ENCODE peak calls at places on chromosomes 6 and 20, in six cellular contexts. N is ovary, Y is foreskin fibroblast, U is AG04450, F is upper lobe of right lung, S is fibroblast of lung. M is an unnamed sample.

GRCh38 chr20:55685425-55685824 is 319.9 kb downstream of the CBLN4 start:
- DNase-seq in N (no peak), F (no peak), U (no peak), S (no peak), Y (no peak), M (no peak)

GRCh38 chr20:13336308-13337089 is 115.4 kb downstream of the ISM1 start:
- DNase-seq in S (no peak), F (no peak), Y (peak; percentile 79), U (no peak), N (no peak), M (no peak)

GRCh38 chr20:56566621-56567020 is 33.6 kb downstream of the FAM209B start:
- DNase-seq in S (no peak), N (no peak), F (no peak), U (no peak), Y (peak; percentile 30), M (no peak)

GRCh38 chr6:29726795-29727194 is 3.6 kb downstream of the HLA-F start:
- DNase-seq in S (no peak), N (no peak), F (no peak), U (no peak), Y (no peak), M (no peak)

GRCh38 chr20:17897566-17898307 is 70.9 kb downstream of the SNX5 start:
- DNase-seq in N (no peak), F (no peak), U (no peak), S (no peak), Y (no peak), M (no peak)

GRCh38 chr6:134880487-134881190 is 69.3 kb downstream of the ALDH8A1 start:
- DNase-seq in Y (peak; percentile 69), S (peak; percentile 22), U (no peak), F (no peak), N (no peak), M (peak; percentile 48)

GRCh38 chr20:61744691-61745396 is 320.8 kb downstream of the TAF4 start:
- DNase-seq in U (peak; percentile 16), N (no peak), S (peak; percentile 62), F (no peak), Y (peak; percentile 3), M (no peak)

GRCh38 chr6:99490608-99491007 is 24.6 kb downstream of the USP45 start:
- DNase-seq in Y (no peak), S (no peak), U (no peak), F (no peak), N (no peak), M (no peak)

GRCh38 chr6:11804706-11805105 is 26.1 kb upstream of the ADTRP start:
- DNase-seq in Y (peak; percentile 24), U (no peak), F (no peak), N (no peak), S (no peak), M (no peak)

GRCh38 chr6:105882071-105882803 is 203.9 kb upstream of the PRDM1 start:
- DNase-seq in Y (peak; percentile 29), S (peak; percentile 26), F (no peak), N (no peak), U (peak; percentile 54), M (no peak)

GRCh38 chr6:142737368-142738060 is 207.5 kb downstream of the HIVEP2 start:
- DNase-seq in N (no peak), S (peak; percentile 83), U (no peak), F (no peak), Y (peak; percentile 86), M (no peak)

GRCh38 chr6:34056301-34056700 is 89.6 kb downstream of the GRM4 start:
- DNase-seq in U (no peak), Y (peak; percentile 85), F (peak; percentile 85), N (peak; percentile 64), S (peak; percentile 65), M (peak; percentile 46)

GRCh38 chr20:59627298-59627697 is 23.0 kb downstream of the PHACTR3 start:
- DNase-seq in F (no peak), U (no peak), S (no peak), N (no peak), Y (no peak), M (no peak)

GRCh38 chr6:139644821-139645220 is 270.4 kb upstream of the CITED2 start:
- DNase-seq in U (no peak), F (no peak), S (peak; percentile 31), Y (peak; percentile 52), N (peak; percentile 32), M (peak; percentile 32)

GRCh38 chr20:18541741-18542140 is 25.5 kb upstream of the SMIM26 start:
- DNase-seq in F (no peak), N (no peak), S (no peak), U (no peak), Y (peak; percentile 65), M (no peak)

GRCh38 chr20:38590682-38591483 is 9.9 kb downstream of the ADIG start:
- DNase-seq in S (no peak), F (no peak), U (no peak), Y (no peak), N (no peak), M (no peak)

GRCh38 chr20:47220161-47220582 is 136.3 kb downstream of the ZMYND8 start:
- DNase-seq in U (no peak), Y (peak; percentile 47), F (no peak), S (peak; percentile 41), N (no peak), M (no peak)

GRCh38 chr20:41175727-41176330 is 38.5 kb downstream of the PLCG1 start:
- DNase-seq in U (no peak), N (peak; percentile 9), F (no peak), Y (no peak), S (no peak), M (no peak)

GRCh38 chr20:10558635-10559187 is 115.1 kb downstream of the JAG1 start:
- DNase-seq in Y (peak; percentile 91), F (no peak), S (peak; percentile 94), N (no peak), U (peak; percentile 93), M (peak; percentile 71)

GRCh38 chr6:127933852-127934840 is 33.3 kb upstream of the THEMIS start:
- DNase-seq in U (no peak), S (no peak), Y (no peak), N (no peak), F (no peak), M (no peak)

GRCh38 chr20:35015863-35016193 is 60.2 kb downstream of the MYH7B start:
- DNase-seq in S (no peak), F (no peak), Y (no peak), N (no peak), U (no peak), M (no peak)

GRCh38 chr6:160755168-160755567 is 53.1 kb downstream of the PLG start:
- DNase-seq in F (no peak), U (no peak), S (no peak), N (no peak), Y (no peak), M (no peak)

GRCh38 chr6:169162968-169163903 is 90.4 kb downstream of the THBS2 start:
- DNase-seq in N (peak; percentile 69), S (peak; percentile 97), Y (peak; percentile 98), U (peak; percentile 70), F (no peak), M (peak; percentile 95)

DNA sequence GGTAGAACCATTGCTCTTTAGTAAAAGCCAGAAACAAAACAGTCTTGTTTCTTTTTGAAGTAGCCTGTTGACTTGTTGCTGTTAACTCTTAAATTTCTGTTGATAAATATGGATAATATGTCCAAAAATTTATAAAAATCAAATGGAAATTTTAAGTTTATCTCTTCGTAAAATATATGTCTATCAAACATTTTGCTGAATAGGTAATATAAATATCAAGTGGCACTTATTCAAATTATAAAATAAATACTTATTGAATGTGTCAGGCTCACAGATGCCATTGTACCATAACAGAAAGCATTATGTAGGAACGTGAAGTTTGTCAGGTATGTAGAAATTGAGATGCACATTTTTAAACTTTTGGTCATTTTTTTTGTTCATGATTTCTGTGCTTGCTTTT is 216.5 kb downstream of the ARID1B start:
- DNase-seq in S (no peak), F (no peak), N (no peak), U (no peak), Y (no peak), M (no peak)
- H3K4me3 ChIP-seq in S (no peak overlapping the region), F (no peak overlapping the region), N (no peak overlapping the region), U (no peak overlapping the region), Y (no peak overlapping the region), M (no peak overlapping the region)

DNA sequence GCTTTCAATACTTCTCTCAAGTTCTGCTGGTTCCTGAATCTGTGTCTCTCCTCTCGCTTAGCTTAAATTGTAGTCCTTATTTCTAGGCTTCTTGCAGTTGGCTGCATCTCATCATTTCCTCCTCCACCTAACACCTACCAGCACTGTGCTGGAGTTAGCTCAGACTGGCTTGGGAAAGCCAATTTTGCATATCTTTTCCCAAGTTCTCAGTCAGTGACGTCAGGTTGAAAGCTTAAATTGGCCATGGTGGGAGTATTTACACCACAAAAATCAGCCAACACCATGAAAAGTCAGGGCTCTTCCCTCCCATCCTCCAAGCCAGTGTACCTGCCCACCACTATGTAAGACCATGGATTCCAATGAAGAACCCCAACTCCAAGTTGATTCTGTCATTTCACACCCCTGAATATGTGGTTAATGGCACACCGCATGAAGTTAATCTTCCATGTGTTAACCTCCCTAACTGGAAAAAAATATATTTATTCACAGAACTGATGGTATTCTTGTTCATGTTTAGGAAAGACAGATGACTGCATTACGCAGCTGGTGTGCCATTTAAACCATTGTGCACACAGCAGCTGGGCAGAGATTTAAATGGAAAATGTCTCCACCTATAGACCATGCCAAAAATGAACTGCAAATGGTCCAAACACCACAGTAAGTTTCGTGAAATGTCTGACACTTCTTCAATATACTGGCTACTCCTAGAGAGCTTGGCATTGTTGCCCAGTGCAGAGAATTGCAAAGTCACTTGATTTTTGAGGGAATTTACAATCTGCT is 274.1 kb upstream of the MAP3K7 start:
- DNase-seq in Y (no peak), U (no peak), F (no peak), N (no peak), S (peak; percentile 3), M (no peak)
- TF ChIP-seq CTCF in Y (no peak), U (peak; percentile 13), F (no peak), N (no peak), S (peak; percentile 7), M (no peak)

DNA sequence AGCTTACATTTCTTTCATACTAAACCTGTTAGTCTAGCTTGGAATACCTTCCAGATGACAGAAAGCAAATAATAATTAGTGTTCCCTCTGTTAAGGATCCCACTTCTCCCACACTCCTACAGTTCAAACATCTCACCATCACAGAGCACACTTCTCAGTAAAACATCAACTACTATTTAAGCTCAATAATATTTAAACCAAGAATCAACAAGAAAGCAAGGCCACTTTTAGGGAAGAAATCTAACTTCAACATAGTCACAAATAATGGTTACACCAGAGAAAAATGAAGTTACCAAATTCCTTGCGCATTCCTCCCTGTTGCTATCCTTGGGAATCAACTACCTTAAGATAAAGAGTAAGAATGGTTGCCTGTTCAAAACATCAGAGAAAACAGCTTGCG is 1.6 kb downstream of the SNX14 start:
- DNase-seq in Y (no peak), U (no peak), S (no peak), F (no peak), N (no peak), M (no peak)
- H3K4me3 ChIP-seq in Y (peak overlapping the region; percentile 93), U (peak overlapping the region; percentile 23), S (peak overlapping the region; percentile 96), F (peak overlapping the region; percentile 90), N (no peak overlapping the region), M (peak overlapping the region; percentile 59)

GRCh38 chr6:145139451-145139850 is 595.9 kb downstream of the EPM2A start:
- DNase-seq in U (no peak), S (peak; percentile 91), N (no peak), F (no peak), Y (peak; percentile 90), M (no peak)

GRCh38 chr6:145138469-145139185 is 596.7 kb downstream of the EPM2A start:
- DNase-seq in U (no peak), F (no peak), N (no peak), S (no peak), Y (no peak), M (no peak)

GRCh38 chr6:145135702-145136101 is 599.6 kb downstream of the EPM2A start:
- DNase-seq in F (no peak), S (no peak), N (no peak), Y (no peak), U (no peak), M (no peak)

GRCh38 chr6:145139895-145140294 is 595.4 kb downstream of the EPM2A start:
- DNase-seq in U (no peak), S (no peak), Y (no peak), F (no peak), N (no peak), M (no peak)

GRCh38 chr6:145137425-145137824 is 597.9 kb downstream of the EPM2A start:
- DNase-seq in U (no peak), Y (peak; percentile 63), S (peak; percentile 50), N (no peak), F (no peak), M (peak; percentile 9)
- TF ChIP-seq CTCF in U (peak; percentile 20), Y (peak; percentile 18), S (peak; percentile 18), N (no peak), F (peak; percentile 8), M (no peak)